ENCODE peak calls at places on chromosomes 16 and 17, in four cellular contexts. F is gastrocnemius medialis; U is activated CD8-positive, alpha-beta memory T cell treated with anti-CD3 and anti-CD28 coated beads for 1 hour; W is EL. Y is an unnamed sample.

GRCh38 chr16:69833791-69834282 is 71.7 kb downstream of the WWP2 start:
- DNase-seq in F (peak), U (no peak), W (no peak), Y (no peak)

GRCh38 chr16:694187-694862 is 4.1 kb upstream of the WDR24 start:
- DNase-seq in F (no peak), U (no peak), W (no peak), Y (no peak)

GRCh38 chr17:64185101-64185500 is 55.2 kb upstream of the ERN1 start:
- DNase-seq in F (no peak), U (no peak), W (no peak), Y (no peak)

GRCh38 chr17:17511971-17512858 is 16.0 kb upstream of the RASD1 start:
- DNase-seq in F (peak), U (no peak), W (peak), Y (no peak)

GRCh38 chr17:68587026-68587425 is 14.1 kb downstream of the FAM20A start:
- DNase-seq in F (no peak), U (no peak), W (no peak), Y (no peak)

GRCh38 chr17:71765437-71765836 is 355.4 kb upstream of the SOX9 start:
- DNase-seq in F (no peak), U (no peak), W (peak), Y (no peak)

GRCh38 chr16:12289175-12290063 is 312.9 kb downstream of the SNX29 start:
- DNase-seq in F (no peak), U (no peak), W (no peak), Y (no peak)

GRCh38 chr17:30565073-30565935 is 88.1 kb downstream of the GOSR1 start:
- DNase-seq in F (no peak), U (no peak), W (peak), Y (no peak)

GRCh38 chr16:76947694-76948093 is 243.3 kb upstream of the MON1B start:
- DNase-seq in F (no peak), U (no peak), W (no peak), Y (peak)

GRCh38 chr16:54936086-54936978 is 5.7 kb downstream of the IRX5 start:
- DNase-seq in F (no peak), U (no peak), W (peak), Y (no peak)

GRCh38 chr17:35046740-35047283 is 16.7 kb downstream of the RFFL start:
- DNase-seq in F (no peak), U (peak), W (no peak), Y (no peak)

GRCh38 chr16:57906385-57907316 is 64.3 kb downstream of the CNGB1 start:
- DNase-seq in F (no peak), U (no peak), W (peak), Y (no peak)